ENCODE peak calls at places on chromosomes 3 and 15, in eight cellular contexts. M is naive thymus-derived CD4-positive, alpha-beta T cell; N is aorta; T is esophagus squamous epithelium; G is body of pancreas; Y is sigmoid colon; S is lung; X is neuronal stem cell. O is an unnamed sample.

GRCh38 chr3:152865675-152866074 is 30.7 kb downstream of the P2RY1 start:
- DNase-seq in M (no peak), N (no peak), T (no peak), G (no peak), Y (no peak), S (no peak), X (no peak), O (no peak)

GRCh38 chr3:36065321-36065720 is 315.0 kb upstream of the STAC start:
- DNase-seq in M (no peak), N (no peak), T (no peak), G (no peak), Y (no peak), S (no peak), X (no peak), O (no peak)

GRCh38 chr3:133426721-133427120 is 26.9 kb downstream of the BFSP2 start:
- DNase-seq in M (no peak), N (no peak), T (no peak), G (no peak), Y (no peak), S (no peak), X (no peak), O (no peak)

GRCh38 chr3:107065094-107065861 is 312.0 kb upstream of the CCDC54 start:
- DNase-seq in M (no peak), N (no peak), T (no peak), G (no peak), Y (no peak), S (no peak), X (no peak), O (peak)

GRCh38 chr3:142009029-142009428 is 132.6 kb downstream of the ATP1B3 start:
- DNase-seq in M (no peak), N (no peak), T (no peak), G (no peak), Y (no peak), S (no peak), X (no peak), O (no peak)

GRCh38 chr15:58423205-58423604 is 8.6 kb upstream of the LIPC start:
- DNase-seq in M (no peak), N (no peak), T (no peak), G (peak), Y (no peak), S (no peak), X (no peak), O (no peak)

GRCh38 chr15:67125589-67126502 is 60.4 kb downstream of the SMAD3 start:
- DNase-seq in M (no peak), N (peak), T (no peak), G (peak), Y (peak), S (peak), X (no peak), O (peak)

GRCh38 chr3:174253940-174254339 is 605.2 kb upstream of the NAALADL2 start:
- DNase-seq in M (no peak), N (no peak), T (no peak), G (no peak), Y (no peak), S (no peak), X (no peak), O (no peak)

GRCh38 chr15:75673426-75674247 is 25.9 kb downstream of the SNX33 start:
- DNase-seq in M (no peak), N (peak), T (no peak), G (peak), Y (peak), S (peak), X (no peak), O (no peak)

GRCh38 chr15:57158997-57159668 is 217.2 kb upstream of the CGNL1 start:
- DNase-seq in M (no peak), N (no peak), T (no peak), G (no peak), Y (no peak), S (no peak), X (no peak), O (no peak)

GRCh38 chr3:159645874-159646273 is 342.8 kb upstream of the IL12A start:
- DNase-seq in M (no peak), N (no peak), T (no peak), G (no peak), Y (no peak), S (no peak), X (no peak), O (no peak)

GRCh38 chr3:54120657-54121403 is 1.5 kb upstream of the CACNA2D3 start:
- DNase-seq in M (no peak), N (no peak), T (no peak), G (peak), Y (peak), S (no peak), X (no peak), O (no peak)
- H3K27ac ChIP-seq in M (no peak), N (no peak), T (peak), G (no peak), Y (no peak), S (no peak), X (no peak), O (no peak)

GRCh38 chr3:98580774-98581365 is 12.5 kb downstream of the CPOX start:
- DNase-seq in M (no peak), N (no peak), T (no peak), G (no peak), Y (no peak), S (no peak), X (no peak), O (no peak)
- H3K27ac ChIP-seq in M (no peak), N (no peak), T (no peak), G (no peak), Y (no peak), S (no peak), X (no peak), O (no peak)

GRCh38 chr3:69932087-69932486 is 67.4 kb upstream of the SAMMSON start:
- DNase-seq in M (no peak), N (no peak), T (no peak), G (no peak), Y (no peak), S (no peak), X (no peak), O (no peak)

GRCh38 chr3:69932501-69932900 is 67.0 kb upstream of the SAMMSON start:
- DNase-seq in M (no peak), N (no peak), T (no peak), G (no peak), Y (no peak), S (no peak), X (no peak), O (no peak)

GRCh38 chr3:69929019-69929418 is 70.5 kb upstream of the SAMMSON start:
- DNase-seq in M (no peak), N (no peak), T (no peak), G (no peak), Y (no peak), S (no peak), X (no peak), O (no peak)

GRCh38 chr3:69927571-69927970 is 72.0 kb upstream of the SAMMSON start:
- DNase-seq in M (no peak), N (no peak), T (no peak), G (no peak), Y (no peak), S (no peak), X (no peak), O (no peak)

GRCh38 chr3:69930564-69930963 is 69.0 kb upstream of the SAMMSON start:
- DNase-seq in M (no peak), N (no peak), T (no peak), G (no peak), Y (no peak), S (no peak), X (no peak), O (no peak)
- H3K27ac ChIP-seq in M (no peak), N (no peak), T (no peak), G (no peak), Y (no peak), S (no peak), X (no peak), O (no peak)

DNA sequence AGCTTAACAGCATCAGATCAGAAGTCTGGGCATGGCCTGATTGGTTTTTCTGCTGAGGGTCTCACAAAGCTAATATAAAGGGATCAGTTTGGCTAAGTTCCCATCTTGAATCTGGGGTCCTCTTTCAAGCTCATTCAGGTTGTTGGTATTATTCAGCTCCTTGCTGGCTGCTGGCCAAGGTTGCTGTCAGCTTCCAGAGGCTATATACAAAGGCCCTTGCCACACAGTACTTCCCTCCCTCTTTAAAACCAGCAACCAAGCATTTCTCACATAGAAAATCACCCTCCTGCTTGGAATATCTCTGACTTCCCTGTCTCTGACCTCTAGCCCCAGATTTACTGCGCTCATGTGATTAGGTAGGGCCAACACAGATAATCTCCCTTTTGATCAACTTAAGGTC is 443.0 kb downstream of the ERC2 start:
- DNase-seq in M (no peak), N (no peak), T (no peak), G (peak), Y (no peak), S (no peak), X (no peak), O (no peak)
- H3K27ac ChIP-seq in M (no peak), N (no peak), T (no peak), G (no peak), Y (no peak), S (no peak), X (no peak), O (no peak)

GRCh38 chr15:83845230-83845629 is 191.3 kb downstream of the ADAMTSL3 start:
- DNase-seq in M (no peak), N (no peak), T (no peak), G (no peak), Y (no peak), S (no peak), X (no peak), O (no peak)

GRCh38 chr15:83846847-83847246 is 192.9 kb downstream of the ADAMTSL3 start:
- DNase-seq in M (no peak), N (no peak), T (no peak), G (no peak), Y (no peak), S (no peak), X (no peak), O (no peak)

GRCh38 chr15:83850846-83851245 is 196.9 kb downstream of the ADAMTSL3 start:
- DNase-seq in M (no peak), N (no peak), T (no peak), G (no peak), Y (no peak), S (no peak), X (no peak), O (no peak)

GRCh38 chr15:83850015-83850414 is 196.1 kb downstream of the ADAMTSL3 start:
- DNase-seq in M (no peak), N (no peak), T (no peak), G (no peak), Y (no peak), S (no peak), X (no peak), O (no peak)

GRCh38 chr15:83848315-83849050 is 194.6 kb downstream of the ADAMTSL3 start:
- DNase-seq in M (no peak), N (no peak), T (no peak), G (no peak), Y (no peak), S (no peak), X (no peak), O (no peak)
- H3K27ac ChIP-seq in M (no peak), N (no peak), T (peak), G (no peak), Y (peak), S (no peak), X (no peak), O (no peak)

O was measured in breast epithelium.